ENCODE peak calls at places on chromosomes 16 and 17, in ten cellular contexts. L is iris pigment epithelial cell; F is endothelial cell; S is fibroblast of villous mesenchyme; Q is activated CD8-positive, alpha-beta memory T cell treated with anti-CD3 and anti-CD28 coated beads for 24 hours; Z is WTC11; O is BE2C; Y is osteoblast; R is H54; M is naive B cell. J is an unnamed sample.

GRCh38 chr17:50169121-50169764 is 3.4 kb downstream of the SGCA start:
- DNase-seq in M (peak; percentile 72), S (peak; percentile 79), R (peak; percentile 60), Z (peak; percentile 71), F (peak; percentile 67), O (peak; percentile 66), Y (peak; percentile 94), Q (peak; percentile 87), L (peak; percentile 69), J (peak; percentile 77)

GRCh38 chr16:51149251-51149661 is 1.8 kb downstream of the SALL1 start:
- DNase-seq in Q (no peak), L (no peak), Z (no peak), S (no peak), M (no peak), O (no peak), R (no peak), Y (no peak), F (peak; percentile 18), J (no peak)

GRCh38 chr16:47316686-47317085 is 144.2 kb downstream of the ITFG1 start:
- DNase-seq in M (no peak), O (no peak), L (no peak), S (no peak), Y (no peak), R (no peak), Q (no peak), F (no peak), Z (no peak), J (no peak)

GRCh38 chr16:46690281-46691178 is 1.1 kb downstream of the ORC6 start:
- DNase-seq in Z (no peak), O (no peak), Q (no peak), L (peak; percentile 46), M (no peak), R (no peak), F (peak; percentile 14), Y (peak; percentile 36), S (peak; percentile 69), J (peak; percentile 25)

GRCh38 chr16:53059672-53060071 is 4.9 kb downstream of the CHD9 start:
- DNase-seq in O (no peak), L (no peak), Q (no peak), Z (no peak), F (no peak), S (peak; percentile 97), R (no peak), Y (no peak), M (no peak), J (no peak)

GRCh38 chr16:66619036-66619435 is 14.5 kb downstream of the CMTM3 start:
- DNase-seq in Z (no peak), Q (no peak), L (peak; percentile 59), F (no peak), M (no peak), Y (no peak), O (no peak), R (no peak), S (peak; percentile 66), J (no peak)

GRCh38 chr16:89412811-89413210 is 77.5 kb downstream of the ANKRD11 start:
- DNase-seq in S (no peak), Y (no peak), F (no peak), R (no peak), O (peak; percentile 44), L (no peak), M (no peak), Q (no peak), Z (no peak), J (peak; percentile 77)

GRCh38 chr17:1467898-1468492 is 12.0 kb upstream of the CRK start:
- DNase-seq in R (no peak), O (no peak), M (no peak), Z (peak; percentile 34), L (peak; percentile 79), Q (no peak), F (no peak), S (peak; percentile 77), Y (peak; percentile 50), J (no peak)

GRCh38 chr17:28120766-28121165 is 78.3 kb downstream of the NLK start:
- DNase-seq in Q (no peak), R (no peak), Z (no peak), F (no peak), M (no peak), Y (no peak), O (no peak), S (no peak), L (no peak), J (no peak)

GRCh38 chr17:8707591-8708453 is 36.8 kb downstream of the CCDC42 start:
- DNase-seq in O (no peak), R (no peak), L (no peak), Q (peak; percentile 35), S (peak; percentile 67), Z (no peak), F (no peak), M (no peak), Y (peak; percentile 62), J (no peak)

GRCh38 chr17:44279586-44280344 is 11.8 kb upstream of the SLC4A1 start:
- DNase-seq in Z (peak; percentile 80), M (no peak), F (peak; percentile 34), R (peak; percentile 94), O (no peak), S (peak; percentile 98), L (peak; percentile 93), Y (peak; percentile 93), Q (no peak), J (no peak)

GRCh38 chr17:78737332-78737731 is 44.7 kb downstream of the CYTH1 start:
- DNase-seq in Z (no peak), Q (no peak), S (peak; percentile 86), R (no peak), L (peak; percentile 77), O (no peak), F (no peak), M (no peak), Y (peak; percentile 83), J (no peak)

J was measured in glutamatergic neuron.